ENCODE peak calls at places on chromosomes 6 and 20, in four cellular contexts. One of them, this sample, is unnamed.

GRCh38 chr20:58709013-58709702 is 16.6 kb downstream of the NPEPL1 start:
- DNase-seq in adrenal gland: peak; percentile 10
- DNase-seq in PC-9: no peak
- DNase-seq in NB4: peak; percentile 0
- DNase-seq in this sample: no peak

GRCh38 chr6:46175976-46176375 is 5.2 kb upstream of the ENPP5 start:
- DNase-seq in adrenal gland: no peak
- DNase-seq in PC-9: no peak
- DNase-seq in NB4: no peak
- DNase-seq in this sample: peak; percentile 27

GRCh38 chr6:63731946-63732735 is 96.5 kb downstream of the PHF3 start:
- DNase-seq in PC-9: no peak
- DNase-seq in NB4: no peak
- DNase-seq in adrenal gland: no peak
- DNase-seq in this sample: peak; percentile 61

GRCh38 chr20:62303327-62304226 is 780 bp downstream of the ADRM1 start:
- DNase-seq in NB4: peak; percentile 60
- DNase-seq in adrenal gland: peak; percentile 77
- DNase-seq in PC-9: peak; percentile 64
- DNase-seq in this sample: peak; percentile 41

GRCh38 chr6:128806274-128806673 is 76.7 kb upstream of the LAMA2 start:
- DNase-seq in adrenal gland: no peak
- DNase-seq in PC-9: no peak
- DNase-seq in NB4: peak; percentile 52
- DNase-seq in this sample: peak; percentile 68

GRCh38 chr6:77440206-77440976 is 22.9 kb downstream of the HTR1B start:
- DNase-seq in adrenal gland: no peak
- DNase-seq in NB4: no peak
- DNase-seq in PC-9: no peak
- DNase-seq in this sample: no peak

GRCh38 chr20:46206025-46206424 is 87.9 kb downstream of the CD40 start:
- DNase-seq in NB4: peak; percentile 97
- DNase-seq in PC-9: peak; percentile 38
- DNase-seq in adrenal gland: peak; percentile 60
- DNase-seq in this sample: peak; percentile 23

GRCh38 chr6:32501016-32501415 is 29.1 kb downstream of the HLA-DRB5 start:
- DNase-seq in PC-9: no peak
- DNase-seq in adrenal gland: no peak
- DNase-seq in NB4: no peak
- DNase-seq in this sample: no peak

GRCh38 chr6:141513830-141514229 is 618.9 kb upstream of the GJE1 start:
- DNase-seq in NB4: peak; percentile 8
- DNase-seq in adrenal gland: no peak
- DNase-seq in PC-9: no peak
- DNase-seq in this sample: no peak

GRCh38 chr6:43878823-43879495 is 108.9 kb downstream of the VEGFA start:
- DNase-seq in adrenal gland: peak; percentile 78
- DNase-seq in PC-9: peak; percentile 41
- DNase-seq in NB4: peak; percentile 26
- DNase-seq in this sample: no peak

GRCh38 chr20:32449890-32450401 is 91.8 kb downstream of the ASXL1 start:
- DNase-seq in adrenal gland: peak; percentile 26
- DNase-seq in NB4: no peak
- DNase-seq in PC-9: no peak
- DNase-seq in this sample: peak; percentile 29

GRCh38 chr6:136783495-136784270 is 8.6 kb downstream of the MAP3K5 start:
- DNase-seq in adrenal gland: peak; percentile 52
- DNase-seq in PC-9: no peak
- DNase-seq in NB4: peak; percentile 97
- DNase-seq in this sample: no peak

GRCh38 chr6:151121900-151122299 is 117.9 kb upstream of the AKAP12 start:
- DNase-seq in NB4: no peak
- DNase-seq in PC-9: no peak
- DNase-seq in adrenal gland: no peak
- DNase-seq in this sample: no peak

GRCh38 chr6:151286192-151286591 is 46.4 kb downstream of the AKAP12 start:
- DNase-seq in PC-9: peak; percentile 5
- DNase-seq in NB4: no peak
- DNase-seq in adrenal gland: peak; percentile 30
- DNase-seq in this sample: peak; percentile 20

GRCh38 chr6:36914227-36914794 is 28.6 kb downstream of the C6orf89 start:
- DNase-seq in PC-9: peak; percentile 91
- DNase-seq in adrenal gland: peak; percentile 60
- DNase-seq in NB4: no peak
- DNase-seq in this sample: peak; percentile 96

GRCh38 chr20:57482148-57482547 is 42.8 kb downstream of the CTCFL start:
- DNase-seq in adrenal gland: no peak
- DNase-seq in NB4: peak; percentile 57
- DNase-seq in PC-9: no peak
- DNase-seq in this sample: no peak

GRCh38 chr6:111602481-111603404 is 2.9 kb downstream of the TRAF3IP2 start:
- DNase-seq in adrenal gland: peak; percentile 62
- DNase-seq in PC-9: no peak
- DNase-seq in NB4: no peak
- DNase-seq in this sample: peak; percentile 42

GRCh38 chr6:130947464-130947863 is 115.6 kb downstream of the EPB41L2 start:
- DNase-seq in PC-9: no peak
- DNase-seq in NB4: no peak
- DNase-seq in adrenal gland: no peak
- DNase-seq in this sample: peak; percentile 5

GRCh38 chr6:28775405-28776129 is 148.2 kb downstream of the TRIM27 start:
- DNase-seq in adrenal gland: no peak
- DNase-seq in NB4: no peak
- DNase-seq in PC-9: no peak
- DNase-seq in this sample: no peak

GRCh38 chr6:154951400-154952200 is 43.5 kb upstream of the TIAM2 start:
- DNase-seq in NB4: no peak
- DNase-seq in adrenal gland: no peak
- DNase-seq in PC-9: peak; percentile 18
- DNase-seq in this sample: peak; percentile 41

GRCh38 chr6:51350308-51350904 is 531.7 kb downstream of the TFAP2B start:
- DNase-seq in NB4: peak; percentile 15
- DNase-seq in adrenal gland: no peak
- DNase-seq in PC-9: no peak
- DNase-seq in this sample: peak; percentile 29

GRCh38 chr20:57381596-57382503 is 9.3 kb upstream of the RBM38 start:
- DNase-seq in NB4: peak; percentile 86
- DNase-seq in PC-9: peak; percentile 82
- DNase-seq in adrenal gland: peak; percentile 84
- DNase-seq in this sample: peak; percentile 71

DNA sequence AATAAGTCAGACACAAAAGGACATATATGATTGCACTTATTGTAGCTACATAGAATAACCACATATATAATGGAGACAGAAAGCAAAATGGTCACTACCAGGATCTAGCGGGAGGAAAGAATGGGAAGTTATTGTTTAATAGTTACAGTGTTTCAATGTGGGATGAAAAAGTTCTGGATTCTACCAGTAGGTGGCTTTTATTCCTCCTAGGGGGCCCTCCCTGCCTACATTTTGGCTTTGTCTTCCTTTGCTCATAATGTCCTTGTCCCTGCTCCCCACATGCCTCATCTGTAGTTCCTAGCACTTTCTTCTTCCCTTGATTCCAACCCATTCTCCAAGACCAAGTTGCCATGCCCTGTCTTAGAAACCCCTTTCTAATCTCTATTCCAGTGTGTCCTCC is 16.3 kb downstream of the ZNF133 start:
- DNase-seq in NB4: peak; percentile 6
- DNase-seq in PC-9: no peak
- DNase-seq in adrenal gland: no peak
- DNase-seq in this sample: no peak
- TF ChIP-seq CTCF in NB4: no peak
- TF ChIP-seq CTCF in PC-9: peak; percentile 45
- TF ChIP-seq CTCF in adrenal gland: no peak
- TF ChIP-seq CTCF in this sample: peak; percentile 26

DNA sequence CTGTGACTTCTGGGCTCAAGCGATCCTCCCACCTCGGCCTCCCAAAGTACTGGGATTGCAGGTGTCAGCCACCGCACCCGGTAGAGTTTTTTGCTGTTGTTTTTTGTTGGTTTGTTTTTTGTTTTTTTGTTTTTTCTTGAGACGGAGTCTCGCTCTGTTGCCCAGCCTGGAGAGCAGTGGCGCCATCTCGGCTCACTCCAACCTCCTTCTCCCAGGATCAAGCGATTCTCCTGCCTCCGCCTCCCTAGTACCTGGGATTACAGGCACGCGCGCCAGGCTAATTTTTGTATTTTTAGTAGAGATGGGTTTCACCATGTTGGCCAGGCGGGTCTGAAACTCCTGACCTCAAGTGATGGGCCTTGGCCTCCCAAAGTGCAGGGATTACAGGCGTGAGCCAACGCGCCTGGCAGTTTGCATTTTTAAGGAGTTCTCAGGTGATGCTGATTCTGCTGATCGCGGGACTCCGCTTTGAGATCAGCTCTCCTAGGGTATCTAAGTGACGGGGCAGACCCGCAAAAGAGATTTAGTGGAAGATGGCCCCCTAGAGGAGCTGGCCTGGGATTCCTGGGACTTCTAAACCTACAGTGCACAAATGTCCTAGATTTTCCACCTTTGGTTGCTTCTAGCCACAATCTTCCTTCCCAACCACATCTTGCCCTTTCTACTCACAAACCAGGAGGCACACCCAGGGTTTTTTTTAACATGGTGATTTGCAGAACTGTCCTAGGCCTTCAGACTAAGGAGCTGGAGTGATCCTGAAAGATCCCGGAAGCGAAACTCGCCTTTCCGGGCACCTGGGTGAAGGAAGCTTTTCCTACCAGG is 45.2 kb downstream of the DPPA5 start:
- DNase-seq in PC-9: peak; percentile 50
- DNase-seq in adrenal gland: no peak
- DNase-seq in NB4: no peak
- DNase-seq in this sample: peak; percentile 32
- TF ChIP-seq CTCF in PC-9: no peak
- TF ChIP-seq CTCF in adrenal gland: no peak
- TF ChIP-seq CTCF in NB4: no peak
- TF ChIP-seq CTCF in this sample: peak; percentile 24

DNA sequence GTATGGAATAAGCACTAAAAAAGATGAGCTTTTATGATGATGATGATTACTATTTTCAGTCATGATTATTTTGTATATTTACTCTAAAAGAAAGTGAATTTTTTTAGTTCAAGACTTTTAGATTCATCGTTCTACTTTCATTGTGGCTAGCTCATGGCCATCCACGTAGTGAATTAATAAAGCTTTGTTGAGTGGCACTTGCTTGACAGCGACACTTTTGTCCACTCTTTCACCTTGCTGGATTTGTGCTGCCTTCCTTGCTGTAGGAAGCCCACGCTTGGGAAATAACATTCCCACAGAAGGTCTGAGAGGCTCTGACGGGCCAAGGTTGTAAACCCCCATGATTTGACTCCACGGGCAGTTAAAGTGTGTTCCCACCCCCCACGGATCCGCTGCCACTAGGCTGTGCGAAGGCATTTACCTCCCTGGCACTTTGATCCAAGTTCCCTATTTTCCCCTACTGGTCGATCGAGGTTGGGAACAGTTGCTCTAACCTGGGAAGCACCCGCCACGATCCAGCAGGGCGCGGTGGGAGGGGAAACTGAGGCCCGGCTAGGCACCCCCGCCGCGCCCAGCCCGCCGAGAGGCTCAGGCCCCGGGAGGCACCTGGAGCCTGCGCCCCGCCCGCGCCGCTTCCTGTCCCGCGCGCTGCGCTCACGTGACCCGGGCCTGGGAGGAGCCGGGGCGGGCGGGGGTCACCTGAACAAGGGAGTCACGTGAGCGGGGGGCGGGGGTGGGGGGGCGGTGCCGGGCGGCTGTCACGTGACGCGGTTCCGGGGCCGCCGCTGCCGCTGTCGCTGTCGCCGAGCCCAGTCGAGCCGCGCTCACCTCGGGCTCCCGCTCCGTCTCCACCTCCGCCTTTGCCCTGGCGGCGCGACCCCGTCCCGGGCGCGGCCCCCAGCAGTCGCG is at the start of gene IGF2R:
- DNase-seq in PC-9: peak; percentile 79
- DNase-seq in adrenal gland: peak; percentile 96
- DNase-seq in NB4: peak; percentile 94
- DNase-seq in this sample: peak; percentile 94
- TF ChIP-seq CTCF in PC-9: no peak
- TF ChIP-seq CTCF in adrenal gland: peak; percentile 42
- TF ChIP-seq CTCF in NB4: no peak
- TF ChIP-seq CTCF in this sample: peak; percentile 6

GRCh38 chr6:167079853-167080297 is 43.0 kb upstream of the CCR6 start:
- DNase-seq in PC-9: no peak
- DNase-seq in adrenal gland: no peak
- DNase-seq in NB4: no peak
- DNase-seq in this sample: no peak
- TF ChIP-seq CTCF in PC-9: no peak
- TF ChIP-seq CTCF in adrenal gland: no peak
- TF ChIP-seq CTCF in NB4: no peak
- TF ChIP-seq CTCF in this sample: no peak

DNA sequence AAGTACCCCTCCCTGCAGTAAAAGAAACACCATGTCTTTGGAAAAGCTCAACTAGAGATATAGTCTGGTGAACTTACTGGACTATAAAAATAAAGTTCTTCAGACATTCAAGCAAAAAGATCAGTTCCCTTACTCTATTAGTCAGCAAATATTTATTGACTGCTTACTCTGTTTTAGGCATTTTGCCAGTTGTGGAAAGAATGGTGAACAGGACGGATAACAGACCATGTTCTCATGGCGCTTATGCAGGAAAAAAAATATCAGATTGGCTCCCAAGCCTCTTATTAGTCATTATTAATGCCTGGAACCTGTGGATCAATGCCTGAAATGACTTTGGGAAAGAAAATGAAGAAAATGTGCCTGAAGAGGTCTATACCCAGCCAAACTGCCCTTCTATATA is 282.2 kb upstream of the EPHA7 start:
- DNase-seq in NB4: no peak
- DNase-seq in adrenal gland: no peak
- DNase-seq in PC-9: no peak
- DNase-seq in this sample: no peak
- TF ChIP-seq CTCF in NB4: no peak
- TF ChIP-seq CTCF in adrenal gland: no peak
- TF ChIP-seq CTCF in PC-9: no peak
- TF ChIP-seq CTCF in this sample: no peak

This sample was measured in epithelial cell of esophagus.